ENCODE peak calls at places on chromosomes 12 and 14, in nine cellular contexts. Y, U, E, P, G, B, M, D and R are unnamed samples.

GRCh38 chr12:109697270-109697553 is 16.4 kb upstream of the FAM222A start:
- DNase-seq in Y (no peak), U (no peak), E (no peak), P (no peak), G (no peak), B (no peak), M (no peak), D (no peak), R (no peak)

GRCh38 chr12:47547077-47547476 is 158.8 kb downstream of the RPAP3 start:
- DNase-seq in Y (no peak), U (no peak), E (no peak), P (no peak), G (peak), B (no peak), M (peak), D (no peak), R (peak)

GRCh38 chr12:68358532-68359485 is 26.6 kb upstream of the MDM1 start:
- DNase-seq in Y (no peak), U (peak), E (peak), P (peak), G (peak), B (peak), M (peak), D (peak), R (peak)

GRCh38 chr12:52052471-52053186 is 1.4 kb downstream of the NR4A1 start:
- DNase-seq in Y (no peak), U (peak), E (no peak), P (peak), G (no peak), B (no peak), M (peak), D (no peak), R (no peak)

GRCh38 chr12:41339784-41340183 is 151.7 kb downstream of the PDZRN4 start:
- DNase-seq in Y (no peak), U (no peak), E (no peak), P (no peak), G (no peak), B (no peak), M (no peak), D (no peak), R (no peak)

GRCh38 chr14:103546651-103547454 is 15.6 kb downstream of the BAG5 start:
- DNase-seq in Y (peak), U (peak), E (peak), P (peak), G (peak), B (peak), M (peak), D (peak), R (peak)

GRCh38 chr12:10031771-10032175 is 1.3 kb downstream of the CLEC9A start:
- DNase-seq in Y (no peak), U (no peak), E (no peak), P (no peak), G (peak), B (no peak), M (peak), D (no peak), R (peak)

GRCh38 chr12:27123642-27124041 is 41.3 kb upstream of the C12orf71 start:
- DNase-seq in Y (no peak), U (no peak), E (no peak), P (no peak), G (peak), B (no peak), M (peak), D (no peak), R (peak)

GRCh38 chr12:104682790-104683279 is 226.1 kb downstream of the CHST11 start:
- DNase-seq in Y (no peak), U (no peak), E (peak), P (no peak), G (no peak), B (no peak), M (no peak), D (peak), R (no peak)

GRCh38 chr12:123067654-123068053 is 83.2 kb downstream of the PITPNM2 start:
- DNase-seq in Y (no peak), U (no peak), E (no peak), P (no peak), G (no peak), B (no peak), M (no peak), D (no peak), R (no peak)